ENCODE peak calls at places on chromosome 16, in six cellular contexts. One of them, this sample, is unnamed.

GRCh38 chr16:53529529-53529928 is 26.5 kb upstream of the AKTIP start:
- DNase-seq in breast epithelium: no peak
- DNase-seq in transverse colon: no peak
- DNase-seq in H1: no peak
- DNase-seq in GM12892: no peak
- DNase-seq in K562: no peak
- DNase-seq in this sample: no peak

GRCh38 chr16:28494141-28494851 is at the start of gene APOBR:
- DNase-seq in breast epithelium: no peak
- DNase-seq in transverse colon: peak; percentile 75
- DNase-seq in H1: no peak
- DNase-seq in GM12892: peak; percentile 78
- DNase-seq in K562: peak; percentile 71
- DNase-seq in this sample: no peak

GRCh38 chr16:86991679-86992078 is 325.5 kb downstream of the C16orf95 start:
- DNase-seq in breast epithelium: no peak
- DNase-seq in transverse colon: no peak
- DNase-seq in H1: no peak
- DNase-seq in GM12892: no peak
- DNase-seq in K562: no peak
- DNase-seq in this sample: no peak

GRCh38 chr16:87789437-87790277 is 23.9 kb upstream of the KLHDC4 start:
- DNase-seq in breast epithelium: peak; percentile 56
- DNase-seq in transverse colon: no peak
- DNase-seq in H1: no peak
- DNase-seq in GM12892: no peak
- DNase-seq in K562: no peak
- DNase-seq in this sample: no peak

GRCh38 chr16:10616744-10617640 is 36.6 kb upstream of the EMP2 start:
- DNase-seq in breast epithelium: peak; percentile 90
- DNase-seq in transverse colon: peak; percentile 82
- DNase-seq in H1: no peak
- DNase-seq in GM12892: no peak
- DNase-seq in K562: no peak
- DNase-seq in this sample: no peak

GRCh38 chr16:1026784-1027415 is 45.3 kb downstream of the SOX8 start:
- DNase-seq in breast epithelium: no peak
- DNase-seq in transverse colon: no peak
- DNase-seq in H1: no peak
- DNase-seq in GM12892: no peak
- DNase-seq in K562: no peak
- DNase-seq in this sample: no peak

GRCh38 chr16:46970089-46970488 is 3.4 kb downstream of the DNAJA2 start:
- DNase-seq in breast epithelium: no peak
- DNase-seq in transverse colon: no peak
- DNase-seq in H1: no peak
- DNase-seq in GM12892: no peak
- DNase-seq in K562: no peak
- DNase-seq in this sample: no peak

GRCh38 chr16:24499193-24499814 is 40.1 kb upstream of the RBBP6 start:
- DNase-seq in breast epithelium: no peak
- DNase-seq in transverse colon: peak; percentile 30
- DNase-seq in H1: peak; percentile 44
- DNase-seq in GM12892: no peak
- DNase-seq in K562: peak; percentile 69
- DNase-seq in this sample: peak; percentile 91

GRCh38 chr16:1514507-1514906 is 19.0 kb upstream of the TMEM204 start:
- DNase-seq in breast epithelium: no peak
- DNase-seq in transverse colon: no peak
- DNase-seq in H1: no peak
- DNase-seq in GM12892: no peak
- DNase-seq in K562: no peak
- DNase-seq in this sample: no peak

GRCh38 chr16:19284207-19284606 is 1.3 kb upstream of the CLEC19A start:
- DNase-seq in breast epithelium: peak; percentile 83
- DNase-seq in transverse colon: no peak
- DNase-seq in H1: no peak
- DNase-seq in GM12892: no peak
- DNase-seq in K562: no peak
- DNase-seq in this sample: no peak

GRCh38 chr16:46620265-46621005 is 744 bp downstream of the SHCBP1 start:
- DNase-seq in breast epithelium: no peak
- DNase-seq in transverse colon: no peak
- DNase-seq in H1: no peak
- DNase-seq in GM12892: peak; percentile 34
- DNase-seq in K562: peak; percentile 36
- DNase-seq in this sample: no peak

GRCh38 chr16:67165121-67166034 is 833 bp downstream of the HSF4 start:
- DNase-seq in breast epithelium: no peak
- DNase-seq in transverse colon: no peak
- DNase-seq in H1: no peak
- DNase-seq in GM12892: no peak
- DNase-seq in K562: no peak
- DNase-seq in this sample: no peak

GRCh38 chr16:11361751-11362742 is 16.8 kb downstream of the RMI2 start:
- DNase-seq in breast epithelium: no peak
- DNase-seq in transverse colon: no peak
- DNase-seq in H1: no peak
- DNase-seq in GM12892: no peak
- DNase-seq in K562: no peak
- DNase-seq in this sample: no peak

GRCh38 chr16:50603206-50604064 is 55.2 kb downstream of the NKD1 start:
- DNase-seq in breast epithelium: no peak
- DNase-seq in transverse colon: peak; percentile 33
- DNase-seq in H1: no peak
- DNase-seq in GM12892: no peak
- DNase-seq in K562: no peak
- DNase-seq in this sample: no peak

GRCh38 chr16:11202260-11203091 is 53.5 kb downstream of the SOCS1 start:
- DNase-seq in breast epithelium: no peak
- DNase-seq in transverse colon: no peak
- DNase-seq in H1: no peak
- DNase-seq in GM12892: no peak
- DNase-seq in K562: no peak
- DNase-seq in this sample: no peak

GRCh38 chr16:24516900-24517669 is 22.3 kb upstream of the RBBP6 start:
- DNase-seq in breast epithelium: peak; percentile 77
- DNase-seq in transverse colon: peak; percentile 85
- DNase-seq in H1: peak; percentile 43
- DNase-seq in GM12892: no peak
- DNase-seq in K562: peak; percentile 68
- DNase-seq in this sample: peak; percentile 73

GRCh38 chr16:81513204-81514040 is 68.8 kb downstream of the CMIP start:
- DNase-seq in breast epithelium: no peak
- DNase-seq in transverse colon: no peak
- DNase-seq in H1: no peak
- DNase-seq in GM12892: no peak
- DNase-seq in K562: no peak
- DNase-seq in this sample: no peak

GRCh38 chr16:84820771-84821170 is 986 bp downstream of the CRISPLD2 start:
- DNase-seq in breast epithelium: no peak
- DNase-seq in transverse colon: no peak
- DNase-seq in H1: no peak
- DNase-seq in GM12892: no peak
- DNase-seq in K562: no peak
- DNase-seq in this sample: no peak

GRCh38 chr16:83803811-83804210 is 4.0 kb upstream of the HSBP1 start:
- DNase-seq in breast epithelium: no peak
- DNase-seq in transverse colon: no peak
- DNase-seq in H1: no peak
- DNase-seq in GM12892: no peak
- DNase-seq in K562: no peak
- DNase-seq in this sample: no peak

GRCh38 chr16:23608194-23608593 is 12.1 kb upstream of the NDUFAB1 start:
- DNase-seq in breast epithelium: no peak
- DNase-seq in transverse colon: no peak
- DNase-seq in H1: no peak
- DNase-seq in GM12892: no peak
- DNase-seq in K562: no peak
- DNase-seq in this sample: no peak

GRCh38 chr16:630815-631405 is at the start of gene WFIKKN1:
- DNase-seq in breast epithelium: no peak
- DNase-seq in transverse colon: no peak
- DNase-seq in H1: no peak
- DNase-seq in GM12892: no peak
- DNase-seq in K562: peak; percentile 44
- DNase-seq in this sample: no peak

GRCh38 chr16:17105239-17105721 is 365.5 kb downstream of the XYLT1 start:
- DNase-seq in breast epithelium: no peak
- DNase-seq in transverse colon: no peak
- DNase-seq in H1: no peak
- DNase-seq in GM12892: no peak
- DNase-seq in K562: no peak
- DNase-seq in this sample: no peak

DNA sequence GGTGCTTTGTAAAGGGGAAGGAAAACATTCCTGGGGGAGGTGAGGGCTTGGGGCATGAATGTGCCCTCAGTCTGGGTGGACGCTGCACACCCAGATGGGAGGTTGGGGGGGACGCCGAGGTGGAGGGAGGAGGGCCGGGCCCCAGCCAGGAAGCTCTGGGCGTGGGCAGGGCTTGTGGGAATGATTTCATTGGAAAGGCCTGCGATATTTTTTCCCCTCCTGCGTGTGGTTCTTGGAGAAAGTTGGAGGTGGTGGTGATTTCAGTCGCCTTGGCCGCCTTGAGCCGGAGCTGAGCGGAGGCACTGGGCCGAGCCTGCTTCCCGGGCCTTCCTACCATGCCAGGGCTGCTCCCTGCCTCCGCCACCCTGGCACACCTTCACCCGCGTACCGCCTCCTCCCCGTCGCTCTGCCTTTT is 26.4 kb upstream of the CLEC18A start:
- DNase-seq in breast epithelium: no peak
- DNase-seq in transverse colon: no peak
- DNase-seq in H1: no peak
- DNase-seq in GM12892: no peak
- DNase-seq in K562: no peak
- DNase-seq in this sample: no peak
- TF ChIP-seq POLR2AphosphoS5 in breast epithelium: no peak
- TF ChIP-seq POLR2AphosphoS5 in transverse colon: no peak
- TF ChIP-seq POLR2AphosphoS5 in H1: no peak
- TF ChIP-seq POLR2AphosphoS5 in GM12892: no peak
- TF ChIP-seq POLR2AphosphoS5 in K562: no peak
- TF ChIP-seq POLR2AphosphoS5 in this sample: no peak

DNA sequence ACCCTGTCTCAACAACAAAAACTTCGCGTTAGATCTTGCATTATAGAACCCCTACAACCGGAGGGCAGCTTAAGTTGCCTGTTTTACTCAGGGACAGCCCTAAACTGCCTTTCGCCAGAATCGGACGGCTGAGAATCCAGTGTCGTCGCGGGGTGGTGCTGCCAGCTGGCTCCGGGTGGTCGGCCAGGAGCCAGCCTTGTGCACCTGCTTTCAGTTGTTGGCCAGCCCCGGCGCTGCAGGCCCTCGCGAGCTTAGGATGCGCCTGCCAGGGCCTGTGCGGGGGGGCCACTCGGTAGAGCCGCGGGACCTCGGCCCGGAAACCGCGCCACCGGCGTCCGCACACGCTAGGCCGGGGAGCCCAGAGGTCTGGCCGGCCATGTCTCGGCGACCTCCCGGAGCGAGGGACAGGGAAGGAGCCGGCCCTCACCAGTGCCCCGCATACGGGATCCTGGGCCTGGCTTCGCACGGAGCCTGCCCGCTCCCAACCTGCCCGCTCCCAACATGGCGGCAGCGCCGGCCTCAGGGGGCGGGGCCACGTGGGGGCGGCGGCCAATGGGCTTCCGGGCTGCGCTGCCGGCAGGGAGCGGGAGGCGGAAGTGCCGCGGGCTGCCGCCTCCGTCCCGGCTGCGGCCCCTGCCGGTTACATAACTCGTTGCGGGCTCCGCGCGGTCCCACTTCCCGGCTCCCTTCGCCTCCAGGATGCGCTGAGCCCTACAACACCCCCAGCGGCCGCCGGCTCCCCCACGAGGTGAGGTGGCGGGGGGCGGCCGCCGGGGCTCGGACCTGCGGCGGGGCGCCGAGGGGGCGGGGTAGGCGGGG is 14.2 kb downstream of the NAA60 start:
- DNase-seq in breast epithelium: peak; percentile 87
- DNase-seq in transverse colon: peak; percentile 90
- DNase-seq in H1: peak; percentile 62
- DNase-seq in GM12892: peak; percentile 99
- DNase-seq in K562: peak; percentile 99
- DNase-seq in this sample: no peak
- TF ChIP-seq POLR2AphosphoS5 in breast epithelium: peak; percentile 69
- TF ChIP-seq POLR2AphosphoS5 in transverse colon: peak; percentile 54
- TF ChIP-seq POLR2AphosphoS5 in H1: peak; percentile 86
- TF ChIP-seq POLR2AphosphoS5 in GM12892: peak; percentile 90
- TF ChIP-seq POLR2AphosphoS5 in K562: peak; percentile 62
- TF ChIP-seq POLR2AphosphoS5 in this sample: peak; percentile 90

DNA sequence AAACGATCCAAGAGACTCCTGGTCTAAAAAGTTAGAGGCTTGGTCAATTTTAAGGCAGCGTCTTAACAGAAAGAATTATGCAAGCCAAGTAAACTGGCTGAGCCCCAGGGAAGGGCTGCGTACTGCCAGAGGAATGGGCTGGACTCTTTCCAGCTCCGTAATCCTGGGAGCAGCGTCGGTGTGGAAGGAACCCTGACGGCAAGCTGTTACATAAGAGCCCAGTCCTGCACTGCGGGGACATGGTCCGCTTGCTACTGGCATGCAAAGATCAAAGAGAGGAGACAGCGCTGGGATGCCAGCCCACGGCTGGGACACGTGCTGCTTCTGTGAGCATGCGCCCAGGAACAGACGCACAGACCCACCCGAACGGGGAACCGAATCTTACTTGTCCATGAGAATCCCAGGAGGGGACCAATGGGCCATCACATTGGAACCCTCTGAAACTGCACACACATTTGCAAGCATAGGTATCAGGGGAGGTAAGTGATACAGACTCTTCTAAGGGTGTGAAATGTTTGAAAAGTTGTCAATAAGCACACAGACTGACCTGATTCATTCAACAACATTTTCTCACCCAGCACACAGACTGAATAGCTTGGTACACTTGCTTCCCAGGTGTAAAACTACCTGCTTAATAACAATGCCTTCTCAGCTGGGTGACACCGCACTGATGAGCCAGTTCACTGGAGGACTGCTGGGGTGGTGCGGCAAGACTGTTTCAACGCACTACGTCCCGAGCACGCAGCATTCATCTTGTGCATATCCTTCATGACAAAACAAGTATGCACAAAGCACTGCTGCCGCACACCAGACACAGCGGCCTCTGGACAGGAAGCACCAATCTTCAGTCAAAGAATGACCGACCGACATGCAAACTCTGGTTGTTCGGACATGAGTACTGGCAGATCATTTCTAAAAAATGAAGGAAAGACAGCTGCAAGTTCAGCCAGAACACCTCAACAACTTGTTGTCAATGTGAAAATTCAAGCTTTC is 94.9 kb downstream of the ANKRD11 start:
- DNase-seq in breast epithelium: peak; percentile 84
- DNase-seq in transverse colon: peak; percentile 87
- DNase-seq in H1: no peak
- DNase-seq in GM12892: no peak
- DNase-seq in K562: no peak
- DNase-seq in this sample: no peak
- TF ChIP-seq POLR2AphosphoS5 in breast epithelium: peak; percentile 88
- TF ChIP-seq POLR2AphosphoS5 in transverse colon: peak; percentile 82
- TF ChIP-seq POLR2AphosphoS5 in H1: no peak
- TF ChIP-seq POLR2AphosphoS5 in GM12892: no peak
- TF ChIP-seq POLR2AphosphoS5 in K562: no peak
- TF ChIP-seq POLR2AphosphoS5 in this sample: no peak

GRCh38 chr16:55832788-55833583 is at the start of gene CES1:
- DNase-seq in breast epithelium: no peak
- DNase-seq in transverse colon: peak; percentile 17
- DNase-seq in H1: no peak
- DNase-seq in GM12892: no peak
- DNase-seq in K562: no peak
- DNase-seq in this sample: no peak
- TF ChIP-seq POLR2AphosphoS5 in breast epithelium: no peak
- TF ChIP-seq POLR2AphosphoS5 in transverse colon: no peak
- TF ChIP-seq POLR2AphosphoS5 in H1: no peak
- TF ChIP-seq POLR2AphosphoS5 in GM12892: no peak
- TF ChIP-seq POLR2AphosphoS5 in K562: no peak
- TF ChIP-seq POLR2AphosphoS5 in this sample: no peak

GRCh38 chr16:13793788-13794461 is 126.0 kb upstream of the ERCC4 start:
- DNase-seq in breast epithelium: no peak
- DNase-seq in transverse colon: no peak
- DNase-seq in H1: no peak
- DNase-seq in GM12892: no peak
- DNase-seq in K562: no peak
- DNase-seq in this sample: no peak
- TF ChIP-seq POLR2AphosphoS5 in breast epithelium: no peak
- TF ChIP-seq POLR2AphosphoS5 in transverse colon: no peak
- TF ChIP-seq POLR2AphosphoS5 in H1: no peak
- TF ChIP-seq POLR2AphosphoS5 in GM12892: no peak
- TF ChIP-seq POLR2AphosphoS5 in K562: no peak
- TF ChIP-seq POLR2AphosphoS5 in this sample: no peak

This sample was measured in SK-N-MC.